ENCODE peak calls at places on chromosomes 7 and 10, in ten cellular contexts. P, U, Z, C, W, M, H, T, S and X are unnamed samples.

GRCh38 chr7:129514683-129515082 is 12.4 kb downstream of the SMKR1 start:
- DNase-seq in P (no peak), U (no peak), Z (no peak), C (peak; percentile 4), W (no peak), M (no peak), H (no peak), T (peak; percentile 30), S (no peak), X (no peak)

GRCh38 chr7:94250124-94250523 is 144.6 kb upstream of the COL1A2 start:
- DNase-seq in P (no peak), U (no peak), Z (no peak), C (no peak), W (no peak), M (no peak), H (no peak), T (no peak), S (no peak), X (no peak)

GRCh38 chr10:30775779-30776591 is 146.4 kb upstream of the LYZL2 start:
- DNase-seq in P (no peak), U (no peak), Z (peak; percentile 65), C (no peak), W (no peak), M (no peak), H (no peak), T (no peak), S (no peak), X (no peak)

GRCh38 chr10:33706746-33707145 is 372.3 kb upstream of the NRP1 start:
- DNase-seq in P (no peak), U (no peak), Z (no peak), C (no peak), W (peak; percentile 29), M (no peak), H (no peak), T (no peak), S (no peak), X (no peak)

GRCh38 chr7:88339195-88339922 is 32.7 kb upstream of the STEAP4 start:
- DNase-seq in P (no peak), U (no peak), Z (no peak), C (no peak), W (no peak), M (no peak), H (no peak), T (no peak), S (no peak), X (no peak)

GRCh38 chr10:76558586-76558985 is 1079.0 kb downstream of the KCNMA1 start:
- DNase-seq in P (peak; percentile 52), U (no peak), Z (peak; percentile 52), C (no peak), W (peak; percentile 85), M (no peak), H (no peak), T (no peak), S (no peak), X (no peak)

GRCh38 chr10:101099901-101100300 is 31.2 kb upstream of the TLX1 start:
- DNase-seq in P (no peak), U (no peak), Z (no peak), C (no peak), W (peak; percentile 80), M (no peak), H (no peak), T (no peak), S (no peak), X (no peak)

GRCh38 chr7:103307487-103308231 is 10.4 kb downstream of the PMPCB start:
- DNase-seq in P (no peak), U (no peak), Z (no peak), C (no peak), W (peak; percentile 18), M (no peak), H (no peak), T (no peak), S (no peak), X (no peak)

GRCh38 chr10:36712695-36713094 is 412.7 kb upstream of the ANKRD30A start:
- DNase-seq in P (no peak), U (no peak), Z (no peak), C (no peak), W (no peak), M (no peak), H (no peak), T (no peak), S (no peak), X (no peak)

GRCh38 chr10:119136084-119136483 is 29.4 kb downstream of the SFXN4 start:
- DNase-seq in P (no peak), U (no peak), Z (no peak), C (no peak), W (no peak), M (no peak), H (no peak), T (no peak), S (no peak), X (no peak)

GRCh38 chr7:102967798-102968197 is 55.0 kb downstream of the LRRC17 start:
- DNase-seq in P (no peak), U (no peak), Z (peak; percentile 39), C (no peak), W (peak; percentile 30), M (no peak), H (no peak), T (no peak), S (no peak), X (no peak)

GRCh38 chr7:68904635-68905034 is 693.6 kb upstream of the AUTS2 start:
- DNase-seq in P (no peak), U (no peak), Z (no peak), C (no peak), W (no peak), M (no peak), H (no peak), T (no peak), S (no peak), X (no peak)

GRCh38 chr10:93363891-93364648 is 118.1 kb downstream of the MYOF start:
- DNase-seq in P (no peak), U (peak; percentile 36), Z (peak; percentile 20), C (peak; percentile 89), W (peak; percentile 71), M (no peak), H (no peak), T (no peak), S (no peak), X (no peak)

GRCh38 chr7:22248111-22248809 is 108.7 kb downstream of the RAPGEF5 start:
- DNase-seq in P (no peak), U (no peak), Z (no peak), C (no peak), W (no peak), M (no peak), H (no peak), T (no peak), S (no peak), X (no peak)

GRCh38 chr10:1070939-1071338 is 14.8 kb downstream of the WDR37 start:
- DNase-seq in P (no peak), U (no peak), Z (peak; percentile 37), C (no peak), W (peak; percentile 32), M (no peak), H (no peak), T (no peak), S (no peak), X (no peak)

GRCh38 chr7:80640841-80641240 is 2.4 kb downstream of the CD36 start:
- DNase-seq in P (no peak), U (no peak), Z (peak; percentile 62), C (no peak), W (peak; percentile 72), M (no peak), H (no peak), T (peak; percentile 57), S (no peak), X (no peak)

DNA sequence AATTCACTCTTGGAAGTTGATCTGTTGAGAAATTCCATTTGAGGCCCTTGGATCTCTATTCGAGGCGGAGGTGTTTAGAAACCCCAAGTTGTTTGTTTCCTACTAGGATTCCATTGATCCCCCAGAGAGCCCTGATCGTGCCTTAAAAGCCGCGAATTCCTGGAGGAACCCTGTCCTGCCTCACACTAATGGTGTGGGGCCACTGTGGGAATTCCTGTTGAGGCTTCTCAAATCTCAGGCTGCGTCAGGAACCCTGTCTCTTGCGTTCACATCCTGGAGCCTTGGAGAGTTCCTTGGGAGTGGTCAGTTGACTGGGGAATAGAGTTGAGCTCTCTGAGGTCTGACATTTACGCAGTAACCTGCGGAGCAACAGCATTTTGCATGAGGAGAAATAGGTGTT is 1.2 kb downstream of the CFAP69 start:
- DNase-seq in P (no peak), U (no peak), Z (no peak), C (no peak), W (no peak), M (no peak), H (no peak), T (no peak), S (no peak), X (no peak)
- H3K4me3 ChIP-seq in P (no peak overlapping the region), U (peak overlapping the region; percentile 92), Z (no peak overlapping the region), C (peak overlapping the region; percentile 93), W (no peak overlapping the region), M (no peak overlapping the region), H (no peak overlapping the region), T (peak overlapping the region; percentile 82), S (peak overlapping the region; percentile 78), X (no peak overlapping the region)

DNA sequence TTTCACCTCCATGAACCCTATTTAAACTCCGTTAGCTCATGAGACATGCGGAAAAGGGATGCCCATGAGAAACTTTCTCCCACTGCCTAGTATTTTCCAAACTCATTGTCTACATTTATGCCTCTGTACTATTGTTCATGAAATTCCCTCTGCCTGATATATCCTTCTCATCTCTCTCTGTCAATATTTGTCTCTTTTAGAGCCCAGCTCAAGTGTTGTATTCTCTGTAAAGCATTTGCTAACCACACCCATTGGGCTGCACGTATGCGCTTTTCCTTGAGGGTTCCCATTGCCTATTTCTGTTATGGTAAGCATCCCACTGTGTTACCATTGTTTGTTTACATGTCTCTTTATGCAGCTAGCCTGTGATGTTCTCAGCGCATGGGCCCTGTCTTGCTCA is 211.4 kb downstream of the MDFIC start:
- DNase-seq in P (no peak), U (no peak), Z (no peak), C (no peak), W (no peak), M (no peak), H (no peak), T (no peak), S (no peak), X (no peak)
- TF ChIP-seq CTCF in P (no peak), U (no peak), Z (no peak), C (no peak), W (no peak), M (no peak), H (no peak), T (no peak), S (no peak), X (no peak)

GRCh38 chr10:102675151-102675886 is 31.0 kb downstream of the TRIM8 start:
- DNase-seq in P (no peak), U (no peak), Z (peak; percentile 16), C (no peak), W (peak; percentile 54), M (no peak), H (no peak), T (no peak), S (no peak), X (no peak)
- H3K4me3 ChIP-seq in P (no peak overlapping the region), U (no peak overlapping the region), Z (no peak overlapping the region), C (peak overlapping the region; percentile 34), W (no peak overlapping the region), M (no peak overlapping the region), H (peak overlapping the region; percentile 47), T (no peak overlapping the region), S (no peak overlapping the region), X (no peak overlapping the region)

DNA sequence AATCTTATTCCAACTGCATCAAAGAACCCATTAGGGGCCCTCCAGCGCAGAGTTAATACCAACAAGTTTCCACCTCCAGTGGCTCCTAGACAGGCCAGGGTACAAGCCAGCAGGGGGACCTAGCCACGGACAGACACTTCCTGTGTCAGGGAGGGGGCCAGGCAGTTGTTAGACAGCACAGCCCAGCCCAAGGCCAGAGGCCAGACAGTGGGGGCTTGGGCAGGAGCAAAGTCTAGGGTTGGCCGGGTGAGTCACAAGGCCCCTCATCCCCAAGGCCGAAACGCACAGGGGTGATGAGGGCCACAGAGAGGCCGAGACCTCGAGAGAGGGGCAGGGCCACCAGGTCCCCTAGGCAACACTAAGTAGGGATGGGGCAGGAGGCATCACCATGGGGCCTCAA is 19.3 kb upstream of the OPTN start:
- DNase-seq in P (no peak), U (no peak), Z (no peak), C (no peak), W (no peak), M (no peak), H (no peak), T (no peak), S (no peak), X (no peak)
- TF ChIP-seq CTCF in P (no peak), U (no peak), Z (peak; percentile 5), C (no peak), W (no peak), M (no peak), H (no peak), T (no peak), S (no peak), X (no peak)